ENCODE peak calls at places on chromosomes 11 and 22, in four cellular contexts. One of them, this sample, is unnamed.

GRCh38 chr22:46008836-46009596 is 32.1 kb upstream of the WNT7B start:
- DNase-seq in GM12878: no peak
- DNase-seq in H1: no peak
- DNase-seq in HepG2: no peak
- DNase-seq in this sample: no peak

GRCh38 chr11:1832181-1832988 is 2.4 kb upstream of the SYT8 start:
- DNase-seq in HepG2: no peak
- DNase-seq in H1: no peak
- DNase-seq in GM12878: no peak
- DNase-seq in this sample: peak; percentile 20

GRCh38 chr11:110424775-110425444 is 4.8 kb upstream of the FDX1 start:
- DNase-seq in H1: no peak
- DNase-seq in HepG2: no peak
- DNase-seq in GM12878: no peak
- DNase-seq in this sample: no peak

GRCh38 chr11:128705124-128705920 is 11.4 kb downstream of the FLI1 start:
- DNase-seq in HepG2: no peak
- DNase-seq in H1: no peak
- DNase-seq in GM12878: no peak
- DNase-seq in this sample: no peak

GRCh38 chr11:112448806-112449205 is 188.1 kb upstream of the PLET1 start:
- DNase-seq in GM12878: no peak
- DNase-seq in HepG2: no peak
- DNase-seq in H1: no peak
- DNase-seq in this sample: no peak

GRCh38 chr22:32474635-32475427 is at the start of gene FBXO7:
- DNase-seq in HepG2: peak; percentile 84
- DNase-seq in H1: peak; percentile 69
- DNase-seq in GM12878: peak; percentile 37
- DNase-seq in this sample: peak; percentile 80

GRCh38 chr11:112524808-112525207 is 264.1 kb upstream of the PLET1 start:
- DNase-seq in HepG2: no peak
- DNase-seq in H1: no peak
- DNase-seq in GM12878: no peak
- DNase-seq in this sample: no peak

GRCh38 chr11:78187366-78188011 is 937 bp downstream of the KCTD21 start:
- DNase-seq in H1: no peak
- DNase-seq in GM12878: no peak
- DNase-seq in HepG2: no peak
- DNase-seq in this sample: no peak

GRCh38 chr11:82636620-82637019 is 97.0 kb downstream of the FAM181B start:
- DNase-seq in H1: no peak
- DNase-seq in GM12878: no peak
- DNase-seq in HepG2: no peak
- DNase-seq in this sample: no peak

GRCh38 chr11:5600374-5600851 is 4.0 kb downstream of the TRIM6 start:
- DNase-seq in GM12878: peak; percentile 23
- DNase-seq in HepG2: peak; percentile 63
- DNase-seq in H1: peak; percentile 66
- DNase-seq in this sample: peak; percentile 72

GRCh38 chr11:1113405-1114201 is 38.9 kb downstream of the MUC2 start:
- DNase-seq in HepG2: no peak
- DNase-seq in H1: no peak
- DNase-seq in GM12878: no peak
- DNase-seq in this sample: no peak

GRCh38 chr11:118224512-118225180 is at the start of gene JAML:
- DNase-seq in GM12878: no peak
- DNase-seq in HepG2: no peak
- DNase-seq in H1: no peak
- DNase-seq in this sample: no peak

GRCh38 chr11:3824714-3825472 is 15.9 kb downstream of the RHOG start:
- DNase-seq in GM12878: no peak
- DNase-seq in H1: peak; percentile 75
- DNase-seq in HepG2: peak; percentile 69
- DNase-seq in this sample: peak; percentile 85

GRCh38 chr11:68998390-68998911 is 14.6 kb downstream of the MRGPRF start:
- DNase-seq in HepG2: no peak
- DNase-seq in GM12878: no peak
- DNase-seq in H1: no peak
- DNase-seq in this sample: no peak

GRCh38 chr11:76770642-76771445 is 12.3 kb upstream of the TSKU start:
- DNase-seq in H1: no peak
- DNase-seq in HepG2: peak; percentile 69
- DNase-seq in GM12878: no peak
- DNase-seq in this sample: peak; percentile 55

GRCh38 chr22:26949193-26949592 is 291.8 kb downstream of the MIAT start:
- DNase-seq in H1: no peak
- DNase-seq in GM12878: no peak
- DNase-seq in HepG2: no peak
- DNase-seq in this sample: no peak

GRCh38 chr22:19228174-19228573 is 49.6 kb upstream of the SLC25A1 start:
- DNase-seq in HepG2: no peak
- DNase-seq in GM12878: no peak
- DNase-seq in H1: no peak
- DNase-seq in this sample: no peak

GRCh38 chr11:29448246-29448877 is 568.5 kb downstream of the KCNA4 start:
- DNase-seq in GM12878: no peak
- DNase-seq in HepG2: no peak
- DNase-seq in H1: no peak
- DNase-seq in this sample: no peak

GRCh38 chr11:31160504-31161422 is 208.8 kb downstream of the DCDC1 start:
- DNase-seq in H1: no peak
- DNase-seq in GM12878: no peak
- DNase-seq in HepG2: peak; percentile 7
- DNase-seq in this sample: no peak

GRCh38 chr11:31652528-31652927 is 143.0 kb downstream of the ELP4 start:
- DNase-seq in GM12878: no peak
- DNase-seq in HepG2: no peak
- DNase-seq in H1: no peak
- DNase-seq in this sample: no peak

GRCh38 chr22:32600184-32600583 is 125.6 kb downstream of the FBXO7 start:
- DNase-seq in HepG2: no peak
- DNase-seq in GM12878: no peak
- DNase-seq in H1: no peak
- DNase-seq in this sample: no peak

GRCh38 chr22:28981818-28982499 is 79.7 kb downstream of the C22orf31 start:
- DNase-seq in GM12878: no peak
- DNase-seq in HepG2: peak; percentile 97
- DNase-seq in H1: no peak
- DNase-seq in this sample: no peak

GRCh38 chr11:126083829-126084607 is 21.4 kb upstream of the CDON start:
- DNase-seq in GM12878: no peak
- DNase-seq in H1: no peak
- DNase-seq in HepG2: no peak
- DNase-seq in this sample: no peak

GRCh38 chr22:17655289-17655688 is 16.7 kb downstream of the BCL2L13 start:
- DNase-seq in H1: no peak
- DNase-seq in HepG2: no peak
- DNase-seq in GM12878: no peak
- DNase-seq in this sample: no peak

GRCh38 chr11:111982019-111982464 is 43.2 kb upstream of the DLAT start:
- DNase-seq in HepG2: peak; percentile 70
- DNase-seq in GM12878: peak; percentile 5
- DNase-seq in H1: peak; percentile 61
- DNase-seq in this sample: peak; percentile 77

GRCh38 chr11:120335928-120336640 is at the start of gene ARHGEF12:
- DNase-seq in GM12878: peak; percentile 33
- DNase-seq in H1: peak; percentile 82
- DNase-seq in HepG2: peak; percentile 88
- DNase-seq in this sample: peak; percentile 96

GRCh38 chr11:83092488-83093384 is 21.0 kb upstream of the RAB30 start:
- DNase-seq in HepG2: peak; percentile 98
- DNase-seq in H1: no peak
- DNase-seq in GM12878: no peak
- DNase-seq in this sample: no peak

GRCh38 chr11:12290477-12290922 is 86.9 kb upstream of the PARVA start:
- DNase-seq in HepG2: no peak
- DNase-seq in H1: no peak
- DNase-seq in GM12878: no peak
- DNase-seq in this sample: no peak

GRCh38 chr11:69130586-69131566 is 24.9 kb upstream of the SMIM38 start:
- DNase-seq in H1: no peak
- DNase-seq in GM12878: no peak
- DNase-seq in HepG2: no peak
- DNase-seq in this sample: no peak

GRCh38 chr11:27018902-27019544 is 21.6 kb upstream of the BBOX1 start:
- DNase-seq in GM12878: no peak
- DNase-seq in H1: no peak
- DNase-seq in HepG2: no peak
- DNase-seq in this sample: no peak

GRCh38 chr22:26527574-26528465 is 15.5 kb upstream of the TFIP11 start:
- DNase-seq in GM12878: no peak
- DNase-seq in HepG2: no peak
- DNase-seq in H1: no peak
- DNase-seq in this sample: no peak

GRCh38 chr11:72655014-72655413 is 19.2 kb downstream of the PDE2A start:
- DNase-seq in GM12878: no peak
- DNase-seq in H1: no peak
- DNase-seq in HepG2: no peak
- DNase-seq in this sample: no peak

GRCh38 chr11:72655896-72656464 is 18.2 kb downstream of the PDE2A start:
- DNase-seq in H1: no peak
- DNase-seq in HepG2: no peak
- DNase-seq in GM12878: no peak
- DNase-seq in this sample: no peak

GRCh38 chr11:72653616-72654000 is 20.6 kb downstream of the PDE2A start:
- DNase-seq in H1: no peak
- DNase-seq in HepG2: no peak
- DNase-seq in GM12878: no peak
- DNase-seq in this sample: no peak

GRCh38 chr11:72652133-72652532 is 22.1 kb downstream of the PDE2A start:
- DNase-seq in H1: no peak
- DNase-seq in HepG2: no peak
- DNase-seq in GM12878: no peak
- DNase-seq in this sample: no peak

GRCh38 chr11:72652871-72653615 is 21.2 kb downstream of the PDE2A start:
- DNase-seq in HepG2: no peak
- DNase-seq in H1: peak; percentile 21
- DNase-seq in GM12878: no peak
- DNase-seq in this sample: peak; percentile 42
- TF ChIP-seq SUZ12 in HepG2: no peak
- TF ChIP-seq SUZ12 in H1: no peak
- TF ChIP-seq SUZ12 in GM12878: no peak
- TF ChIP-seq SUZ12 in this sample: no peak

GRCh38 chr22:49119551-49119952 is 708.1 kb downstream of the BRD1 start:
- DNase-seq in GM12878: no peak
- DNase-seq in HepG2: no peak
- DNase-seq in H1: no peak
- DNase-seq in this sample: peak; percentile 30
- H3K9me3 ChIP-seq in GM12878: no peaks in the 10 kb centered on the region
- H3K9me3 ChIP-seq in HepG2: no peaks in the 10 kb centered on the region
- H3K9me3 ChIP-seq in H1: no peaks in the 10 kb centered on the region
- H3K9me3 ChIP-seq in this sample: no peaks in the 10 kb centered on the region

GRCh38 chr11:70144262-70144661 is 58.8 kb upstream of the FADD start:
- DNase-seq in H1: no peak
- DNase-seq in GM12878: no peak
- DNase-seq in HepG2: no peak
- DNase-seq in this sample: no peak

GRCh38 chr11:70139785-70140410 is 61.8 kb downstream of the ANO1 start:
- DNase-seq in GM12878: no peak
- DNase-seq in HepG2: no peak
- DNase-seq in H1: no peak
- DNase-seq in this sample: no peak

GRCh38 chr11:70141490-70142014 is 61.5 kb upstream of the FADD start:
- DNase-seq in GM12878: no peak
- DNase-seq in HepG2: no peak
- DNase-seq in H1: peak; percentile 17
- DNase-seq in this sample: peak; percentile 49

GRCh38 chr11:70140859-70141489 is 62.1 kb upstream of the FADD start:
- DNase-seq in GM12878: no peak
- DNase-seq in H1: no peak
- DNase-seq in HepG2: no peak
- DNase-seq in this sample: no peak

DNA sequence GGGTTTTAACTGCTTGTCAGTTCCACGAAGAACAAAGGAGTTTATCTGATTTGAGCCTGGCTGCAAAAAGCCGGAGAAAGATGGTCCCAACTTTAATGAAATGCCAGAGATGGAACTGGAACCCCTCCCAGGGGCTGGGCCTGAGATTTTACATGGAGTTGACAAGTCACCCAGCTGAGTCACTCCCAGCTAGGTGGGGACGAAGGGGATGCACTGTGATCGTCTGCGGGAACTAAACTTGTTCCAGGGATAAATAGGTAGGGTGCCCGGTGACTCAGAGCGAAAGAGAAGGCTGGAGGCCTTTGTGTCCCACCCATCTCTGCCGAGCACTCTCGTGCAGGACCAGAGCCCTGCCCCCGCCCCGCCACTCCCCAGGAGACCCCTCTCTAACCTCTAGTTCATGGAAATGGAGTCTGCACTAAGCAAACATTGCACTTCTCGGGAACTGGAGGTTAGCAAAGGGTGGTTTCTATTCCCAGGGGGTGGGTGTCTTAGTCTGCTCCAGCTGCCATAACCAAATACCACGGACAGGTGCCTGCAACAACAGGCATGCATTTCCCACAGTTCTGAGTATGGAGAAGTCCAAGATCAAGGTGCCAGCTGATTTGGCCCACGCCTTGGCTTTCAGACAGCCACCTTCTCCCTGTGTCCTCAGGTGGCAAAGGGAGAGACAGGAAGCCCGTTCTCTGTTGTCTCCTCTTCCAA is 60.8 kb upstream of the FADD start:
- DNase-seq in H1: no peak
- DNase-seq in GM12878: no peak
- DNase-seq in HepG2: no peak
- DNase-seq in this sample: peak; percentile 47
- TF ChIP-seq SUZ12 in H1: no peak
- TF ChIP-seq SUZ12 in GM12878: no peak
- TF ChIP-seq SUZ12 in HepG2: no peak
- TF ChIP-seq SUZ12 in this sample: no peak

DNA sequence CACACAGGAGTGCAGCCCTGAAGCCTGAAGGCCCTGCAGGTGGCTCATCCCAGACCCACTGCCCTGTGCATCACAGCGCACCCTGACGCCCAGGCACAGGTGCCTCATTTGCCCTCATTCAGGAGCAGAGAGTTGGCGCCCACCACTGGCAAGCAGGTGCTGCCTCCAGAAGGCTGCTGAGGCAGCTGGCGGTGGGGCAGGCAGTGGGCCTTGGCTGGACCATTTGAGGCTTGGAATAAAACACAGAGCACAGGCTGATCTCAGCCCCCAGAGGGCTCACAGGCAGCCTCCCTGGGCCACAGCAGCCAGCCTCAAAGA is 1151.9 kb downstream of the BRD1 start:
- DNase-seq in H1: no peak
- DNase-seq in HepG2: no peak
- DNase-seq in GM12878: no peak
- DNase-seq in this sample: no peak
- H3K9me3 ChIP-seq in H1: peaks cover 14% of the 10 kb centered on the region
- H3K9me3 ChIP-seq in HepG2: peaks cover 16% of the 10 kb centered on the region
- H3K9me3 ChIP-seq in GM12878: no peaks in the 10 kb centered on the region
- H3K9me3 ChIP-seq in this sample: peaks cover 17% of the 10 kb centered on the region